ENCODE peak calls at places on chromosomes 3 and 15, in seven cellular contexts. One of them, this sample, is unnamed.

GRCh38 chr15:35630570-35630969 is 84.6 kb upstream of the DPH6 start:
- DNase-seq in fibroblast of the aortic adventitia: peak
- DNase-seq in NCI-H774: peak
- DNase-seq in HuH-7: peak
- DNase-seq in stimulated activated CD4-positive, alpha-beta T cell treated with anti-CD3 and anti-CD28 coated beads, Interleukin-2, amount 100 ng/mL, for 24 hours: no peak
- DNase-seq in activated gamma-delta T cell treated with Interleukin-2 at 50 U/mL for 16 hours: no peak
- DNase-seq in activated T-helper 1 cell treated with Interleukin-2 at 50 U/mL for 16 hours: no peak
- DNase-seq in this sample: no peak

GRCh38 chr3:163438760-163439159 is 1639.5 kb downstream of the SI start:
- DNase-seq in fibroblast of the aortic adventitia: no peak
- DNase-seq in NCI-H774: no peak
- DNase-seq in HuH-7: no peak
- DNase-seq in stimulated activated CD4-positive, alpha-beta T cell treated with anti-CD3 and anti-CD28 coated beads, Interleukin-2, amount 100 ng/mL, for 24 hours: no peak
- DNase-seq in activated gamma-delta T cell treated with Interleukin-2 at 50 U/mL for 16 hours: no peak
- DNase-seq in activated T-helper 1 cell treated with Interleukin-2 at 50 U/mL for 16 hours: no peak
- DNase-seq in this sample: no peak

GRCh38 chr3:54888873-54889272 is 39.0 kb downstream of the LRTM1 start:
- DNase-seq in fibroblast of the aortic adventitia: no peak
- DNase-seq in NCI-H774: no peak
- DNase-seq in HuH-7: no peak
- DNase-seq in stimulated activated CD4-positive, alpha-beta T cell treated with anti-CD3 and anti-CD28 coated beads, Interleukin-2, amount 100 ng/mL, for 24 hours: no peak
- DNase-seq in activated gamma-delta T cell treated with Interleukin-2 at 50 U/mL for 16 hours: no peak
- DNase-seq in activated T-helper 1 cell treated with Interleukin-2 at 50 U/mL for 16 hours: no peak
- DNase-seq in this sample: peak

GRCh38 chr3:142269777-142270176 is 44.4 kb upstream of the GK5 start:
- DNase-seq in fibroblast of the aortic adventitia: no peak
- DNase-seq in NCI-H774: no peak
- DNase-seq in HuH-7: no peak
- DNase-seq in stimulated activated CD4-positive, alpha-beta T cell treated with anti-CD3 and anti-CD28 coated beads, Interleukin-2, amount 100 ng/mL, for 24 hours: no peak
- DNase-seq in activated gamma-delta T cell treated with Interleukin-2 at 50 U/mL for 16 hours: no peak
- DNase-seq in activated T-helper 1 cell treated with Interleukin-2 at 50 U/mL for 16 hours: no peak
- DNase-seq in this sample: no peak

GRCh38 chr3:156659260-156659659 is 15.1 kb upstream of the TIPARP start:
- DNase-seq in fibroblast of the aortic adventitia: no peak
- DNase-seq in NCI-H774: peak
- DNase-seq in HuH-7: no peak
- DNase-seq in stimulated activated CD4-positive, alpha-beta T cell treated with anti-CD3 and anti-CD28 coated beads, Interleukin-2, amount 100 ng/mL, for 24 hours: no peak
- DNase-seq in activated gamma-delta T cell treated with Interleukin-2 at 50 U/mL for 16 hours: no peak
- DNase-seq in activated T-helper 1 cell treated with Interleukin-2 at 50 U/mL for 16 hours: no peak
- DNase-seq in this sample: no peak

GRCh38 chr3:72191211-72191960 is 406.4 kb upstream of the PROK2 start:
- DNase-seq in fibroblast of the aortic adventitia: peak
- DNase-seq in NCI-H774: no peak
- DNase-seq in HuH-7: no peak
- DNase-seq in stimulated activated CD4-positive, alpha-beta T cell treated with anti-CD3 and anti-CD28 coated beads, Interleukin-2, amount 100 ng/mL, for 24 hours: no peak
- DNase-seq in activated gamma-delta T cell treated with Interleukin-2 at 50 U/mL for 16 hours: no peak
- DNase-seq in activated T-helper 1 cell treated with Interleukin-2 at 50 U/mL for 16 hours: no peak
- DNase-seq in this sample: peak

GRCh38 chr3:65500398-65501306 is 538.1 kb downstream of the MAGI1 start:
- DNase-seq in fibroblast of the aortic adventitia: no peak
- DNase-seq in NCI-H774: no peak
- DNase-seq in HuH-7: no peak
- DNase-seq in stimulated activated CD4-positive, alpha-beta T cell treated with anti-CD3 and anti-CD28 coated beads, Interleukin-2, amount 100 ng/mL, for 24 hours: no peak
- DNase-seq in activated gamma-delta T cell treated with Interleukin-2 at 50 U/mL for 16 hours: no peak
- DNase-seq in activated T-helper 1 cell treated with Interleukin-2 at 50 U/mL for 16 hours: no peak
- DNase-seq in this sample: no peak

GRCh38 chr3:15958692-15959433 is 161.1 kb upstream of the ANKRD28 start:
- DNase-seq in fibroblast of the aortic adventitia: peak
- DNase-seq in NCI-H774: no peak
- DNase-seq in HuH-7: no peak
- DNase-seq in stimulated activated CD4-positive, alpha-beta T cell treated with anti-CD3 and anti-CD28 coated beads, Interleukin-2, amount 100 ng/mL, for 24 hours: no peak
- DNase-seq in activated gamma-delta T cell treated with Interleukin-2 at 50 U/mL for 16 hours: no peak
- DNase-seq in activated T-helper 1 cell treated with Interleukin-2 at 50 U/mL for 16 hours: no peak
- DNase-seq in this sample: peak

GRCh38 chr3:114928989-114929620 is 218.0 kb downstream of the ZBTB20 start:
- DNase-seq in fibroblast of the aortic adventitia: no peak
- DNase-seq in NCI-H774: no peak
- DNase-seq in HuH-7: no peak
- DNase-seq in stimulated activated CD4-positive, alpha-beta T cell treated with anti-CD3 and anti-CD28 coated beads, Interleukin-2, amount 100 ng/mL, for 24 hours: no peak
- DNase-seq in activated gamma-delta T cell treated with Interleukin-2 at 50 U/mL for 16 hours: no peak
- DNase-seq in activated T-helper 1 cell treated with Interleukin-2 at 50 U/mL for 16 hours: no peak
- DNase-seq in this sample: no peak

GRCh38 chr3:47204875-47205274 is 41.0 kb upstream of the SETD2 start:
- DNase-seq in fibroblast of the aortic adventitia: no peak
- DNase-seq in NCI-H774: no peak
- DNase-seq in HuH-7: no peak
- DNase-seq in stimulated activated CD4-positive, alpha-beta T cell treated with anti-CD3 and anti-CD28 coated beads, Interleukin-2, amount 100 ng/mL, for 24 hours: no peak
- DNase-seq in activated gamma-delta T cell treated with Interleukin-2 at 50 U/mL for 16 hours: no peak
- DNase-seq in activated T-helper 1 cell treated with Interleukin-2 at 50 U/mL for 16 hours: no peak
- DNase-seq in this sample: no peak

GRCh38 chr3:196356556-196356955 is 18.4 kb upstream of the TM4SF19 start:
- DNase-seq in fibroblast of the aortic adventitia: no peak
- DNase-seq in NCI-H774: no peak
- DNase-seq in HuH-7: no peak
- DNase-seq in stimulated activated CD4-positive, alpha-beta T cell treated with anti-CD3 and anti-CD28 coated beads, Interleukin-2, amount 100 ng/mL, for 24 hours: no peak
- DNase-seq in activated gamma-delta T cell treated with Interleukin-2 at 50 U/mL for 16 hours: no peak
- DNase-seq in activated T-helper 1 cell treated with Interleukin-2 at 50 U/mL for 16 hours: no peak
- DNase-seq in this sample: no peak

GRCh38 chr3:110881069-110881468 is 190.5 kb upstream of the NECTIN3 start:
- DNase-seq in fibroblast of the aortic adventitia: peak
- DNase-seq in NCI-H774: peak
- DNase-seq in HuH-7: peak
- DNase-seq in stimulated activated CD4-positive, alpha-beta T cell treated with anti-CD3 and anti-CD28 coated beads, Interleukin-2, amount 100 ng/mL, for 24 hours: peak
- DNase-seq in activated gamma-delta T cell treated with Interleukin-2 at 50 U/mL for 16 hours: no peak
- DNase-seq in activated T-helper 1 cell treated with Interleukin-2 at 50 U/mL for 16 hours: no peak
- DNase-seq in this sample: no peak